ENCODE peak calls at places on chromosomes 6 and 20, in ten cellular contexts. Q is heart right ventricle, C is tibial artery, B is trophoblast cell, U is AG04450, R is mesendoderm, H is stomach, S is right lobe of liver, D is SK-N-MC, I is brain microvascular endothelial cell. N is an unnamed sample.

GRCh38 chr6:54252916-54253315 is 55.3 kb upstream of the TINAG start:
- DNase-seq in B (no peak), U (no peak), I (no peak), S (no peak), D (no peak), H (no peak), R (no peak), Q (no peak), C (no peak), N (no peak)

GRCh38 chr6:7051780-7052440 is 55.9 kb upstream of the RREB1 start:
- DNase-seq in H (peak; percentile 65), U (no peak), D (no peak), I (peak; percentile 9), C (peak; percentile 30), Q (peak; percentile 64), R (peak; percentile 86), B (peak; percentile 34), S (peak; percentile 76), N (peak; percentile 34)

GRCh38 chr6:87714093-87714809 is 12.2 kb upstream of the AKIRIN2 start:
- DNase-seq in H (no peak), Q (no peak), C (no peak), I (peak; percentile 73), R (peak; percentile 38), D (no peak), S (no peak), U (no peak), B (peak; percentile 62), N (peak; percentile 66)

GRCh38 chr20:64104667-64105451 is 2.5 kb downstream of the NPBWR2 start:
- DNase-seq in R (no peak), H (no peak), D (no peak), C (peak; percentile 15), Q (no peak), U (no peak), B (no peak), S (peak; percentile 40), I (no peak), N (no peak)

GRCh38 chr20:41142914-41143313 is 5.6 kb downstream of the PLCG1 start:
- DNase-seq in S (no peak), H (no peak), R (no peak), I (no peak), D (no peak), U (no peak), Q (no peak), B (no peak), C (no peak), N (no peak)

GRCh38 chr20:62723768-62724420 is 15.3 kb downstream of the NTSR1 start:
- DNase-seq in H (no peak), C (no peak), S (peak; percentile 40), I (no peak), B (no peak), D (no peak), Q (no peak), R (no peak), U (no peak), N (no peak)

GRCh38 chr6:1738682-1739081 is 129.0 kb downstream of the FOXC1 start:
- DNase-seq in S (no peak), U (no peak), I (no peak), H (no peak), B (no peak), C (no peak), R (no peak), D (no peak), Q (no peak), N (no peak)

GRCh38 chr20:19885981-19886665 is 128.1 kb downstream of the RIN2 start:
- DNase-seq in B (peak; percentile 51), R (peak; percentile 56), D (no peak), U (no peak), Q (peak; percentile 57), I (peak; percentile 16), S (peak; percentile 81), C (peak; percentile 61), H (peak; percentile 61), N (peak; percentile 84)

GRCh38 chr6:152244998-152245630 is 392.0 kb downstream of the SYNE1 start:
- DNase-seq in U (no peak), C (no peak), S (no peak), I (no peak), D (no peak), H (no peak), Q (no peak), B (no peak), R (peak; percentile 30), N (peak; percentile 74)

GRCh38 chr6:147205690-147206600 is 1.7 kb downstream of the STXBP5 start:
- DNase-seq in H (no peak), U (no peak), I (peak; percentile 16), B (peak; percentile 11), R (no peak), S (no peak), Q (no peak), D (no peak), C (no peak), N (no peak)

GRCh38 chr6:84466521-84466920 is 239.1 kb upstream of the CEP162 start:
- DNase-seq in R (peak; percentile 35), U (no peak), D (no peak), Q (no peak), H (no peak), B (no peak), C (no peak), S (no peak), I (peak; percentile 93), N (peak; percentile 93)

GRCh38 chr20:11891081-11891826 is 26.4 kb upstream of the BTBD3 start:
- DNase-seq in U (no peak), B (peak; percentile 75), Q (peak; percentile 70), S (peak; percentile 64), H (peak; percentile 51), R (peak; percentile 57), D (no peak), I (peak; percentile 21), C (peak; percentile 25), N (peak; percentile 66)

DNA sequence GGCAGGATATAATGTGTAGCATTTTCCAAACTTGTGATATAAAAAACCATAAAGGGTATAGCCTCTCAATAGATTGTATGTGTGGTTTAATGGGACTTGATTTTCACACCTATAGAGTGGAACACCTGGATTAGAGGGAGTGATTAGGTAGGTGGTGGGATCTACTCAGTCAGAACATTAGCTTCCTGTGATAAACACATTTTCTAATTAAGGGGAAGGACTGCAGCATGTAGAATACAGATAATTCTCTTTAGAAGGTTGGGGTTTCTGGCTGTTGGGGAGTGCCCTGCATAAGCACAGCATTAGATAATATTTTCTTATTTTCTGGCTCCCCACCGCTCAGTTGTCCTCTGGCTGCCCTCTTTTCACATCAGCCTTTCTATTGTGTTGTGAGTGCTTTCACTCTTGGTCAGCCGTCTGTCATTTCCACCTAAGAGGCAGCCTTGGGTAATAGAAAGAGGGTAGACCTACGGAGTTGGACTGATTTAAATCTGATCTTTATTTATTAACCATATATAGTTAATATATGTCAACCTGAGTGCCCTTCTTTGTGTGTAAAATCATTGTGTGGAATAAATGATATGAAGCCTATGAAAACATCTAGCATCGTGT is 8.0 kb downstream of the CSE1L start:
- DNase-seq in I (peak; percentile 12), D (no peak), S (no peak), U (no peak), Q (no peak), C (no peak), H (no peak), R (no peak), B (no peak), N (peak; percentile 79)
- H3K27ac ChIP-seq in I (no peak overlapping the region), D (peak overlapping the region; percentile 82), S (no peak overlapping the region), U (no peak overlapping the region), Q (no peak overlapping the region), C (no peak overlapping the region), H (no peak overlapping the region), R (no peak overlapping the region), B (no peak overlapping the region), N (peak overlapping the region; percentile 41)

DNA sequence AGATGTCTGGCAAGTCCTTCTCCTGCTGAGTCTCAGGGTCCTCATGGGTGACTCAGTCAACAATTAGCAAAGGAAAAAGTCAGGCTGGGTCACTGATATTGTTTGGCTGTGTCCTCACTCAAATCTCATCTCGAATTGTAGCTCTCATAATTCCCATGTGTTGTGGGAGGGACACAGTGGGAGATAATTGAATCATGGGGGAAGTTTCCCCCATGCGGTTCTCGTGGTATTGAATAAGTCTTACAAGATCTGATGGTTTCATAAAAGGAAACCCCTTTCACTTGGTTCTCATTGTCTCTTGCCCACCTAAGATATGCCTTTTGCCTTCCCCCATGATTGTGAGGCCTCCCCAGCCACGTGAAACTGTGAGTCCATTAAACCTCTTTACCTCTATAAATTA is 45.7 kb downstream of the PREX1 start:
- DNase-seq in S (no peak), C (no peak), U (no peak), B (no peak), I (no peak), R (no peak), D (no peak), H (no peak), Q (no peak), N (no peak)
- H3K27ac ChIP-seq in S (no peak overlapping the region), C (no peak overlapping the region), U (no peak overlapping the region), B (no peak overlapping the region), I (no peak overlapping the region), R (no peak overlapping the region), D (peak overlapping the region; percentile 30), H (no peak overlapping the region), Q (peak overlapping the region; percentile 41), N (no peak overlapping the region)

DNA sequence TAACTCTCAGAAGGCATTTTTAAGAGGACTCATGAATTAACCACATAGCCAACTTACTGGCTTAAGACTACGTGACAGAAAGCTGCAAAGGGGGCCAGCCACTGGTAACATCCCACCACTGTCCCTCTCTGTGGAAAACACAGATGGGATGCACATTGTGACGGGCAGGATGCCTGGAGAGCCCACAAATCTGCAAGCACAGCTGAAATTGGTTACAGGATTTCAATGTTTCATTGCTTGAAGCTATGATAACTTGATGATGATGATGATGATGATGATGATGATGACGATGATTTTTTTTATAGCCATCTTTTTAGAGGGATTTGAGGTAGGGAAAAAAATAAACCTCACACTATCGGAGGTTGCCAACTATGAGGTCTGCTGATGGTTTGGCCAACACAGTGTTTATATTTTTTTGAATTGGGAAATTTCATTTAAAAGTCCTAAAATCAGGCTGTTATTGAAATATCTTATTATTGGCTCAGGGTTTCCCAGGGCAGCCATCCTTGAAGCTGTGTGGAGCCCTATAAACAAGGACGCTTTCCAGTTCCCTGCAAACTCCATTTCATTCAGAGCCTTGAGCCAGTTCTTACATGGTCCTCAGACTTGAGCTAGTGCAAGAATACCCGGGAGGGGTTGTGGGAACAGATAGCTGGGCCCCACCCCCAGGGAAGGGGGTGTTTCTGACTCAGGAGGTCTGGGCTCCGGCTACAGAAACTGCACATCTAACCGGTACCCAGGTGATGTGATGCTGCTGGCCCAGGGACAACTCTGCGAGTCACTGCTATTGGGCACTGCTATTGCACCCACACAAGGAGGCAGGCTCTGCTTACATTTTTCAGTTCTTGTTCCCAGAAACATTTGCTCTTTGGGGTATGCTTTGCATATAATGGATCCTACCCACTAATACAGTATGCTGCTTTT is 27.1 kb downstream of the BCAS1 start:
- DNase-seq in B (no peak), Q (no peak), U (no peak), H (no peak), C (no peak), S (no peak), D (no peak), R (no peak), I (no peak), N (no peak)
- H3K27ac ChIP-seq in B (no peak overlapping the region), Q (no peak overlapping the region), U (no peak overlapping the region), H (no peak overlapping the region), C (no peak overlapping the region), S (no peak overlapping the region), D (no peak overlapping the region), R (no peak overlapping the region), I (no peak overlapping the region), N (no peak overlapping the region)

DNA sequence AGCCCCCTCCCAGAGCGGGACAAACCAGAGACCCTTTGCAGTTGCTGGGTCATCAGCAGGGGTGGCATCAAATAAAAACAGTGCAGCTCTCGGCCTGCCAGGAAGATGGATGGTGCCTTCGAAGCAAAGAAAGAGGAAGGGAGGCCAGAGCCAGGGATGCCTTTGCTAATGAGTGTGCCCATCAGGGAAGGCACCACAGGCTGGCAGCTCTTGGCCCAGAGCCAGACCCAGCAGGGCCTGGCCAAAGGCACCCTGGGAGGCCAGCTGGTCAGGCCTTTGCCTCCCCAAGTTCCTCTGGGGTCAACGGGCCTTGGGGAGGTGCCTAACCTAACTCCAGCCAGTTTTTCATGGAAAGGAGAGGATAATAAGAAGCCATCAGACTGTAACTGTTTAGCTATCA is 26.4 kb upstream of the ZNF318 start:
- DNase-seq in U (no peak), R (no peak), Q (peak; percentile 24), C (no peak), H (no peak), S (no peak), I (no peak), D (no peak), B (no peak), N (no peak)
- H3K27ac ChIP-seq in U (no peak overlapping the region), R (no peak overlapping the region), Q (no peak overlapping the region), C (no peak overlapping the region), H (no peak overlapping the region), S (no peak overlapping the region), I (no peak overlapping the region), D (no peak overlapping the region), B (peak overlapping the region; percentile 81), N (no peak overlapping the region)